ENCODE peak calls at places on chromosome 10, in four cellular contexts. N is lower lobe of right lung, H is WTC11, U is endothelial cell of umbilical vein. Z is an unnamed sample.
A peak's percentile ranks its signal among the peaks of the same experiment; 100 is the strongest.

GRCh38 chr10:86659161-86659691 is 4.9 kb downstream of the OPN4 start:
- DNase-seq in H (peak; percentile 7), N (peak; percentile 37), U (no peak), Z (no peak)

GRCh38 chr10:102121739-102122372 is 1.7 kb upstream of the LDB1 start:
- DNase-seq in H (peak; percentile 51), N (no peak), U (no peak), Z (no peak)

GRCh38 chr10:27601937-27602538 is 97.9 kb downstream of the RAB18 start:
- DNase-seq in U (no peak), H (no peak), N (no peak), Z (no peak)

GRCh38 chr10:98258683-98259454 is 9.1 kb downstream of the LOXL4 start:
- DNase-seq in N (no peak), H (no peak), U (no peak), Z (peak; percentile 56)

GRCh38 chr10:116961305-116962251 is 43.4 kb downstream of the SHTN1 start:
- DNase-seq in N (no peak), U (no peak), H (no peak), Z (no peak)

GRCh38 chr10:817371-817770 is 114.1 kb downstream of the LARP4B start:
- DNase-seq in N (no peak), U (no peak), H (no peak), Z (no peak)

GRCh38 chr10:106612381-106612780 is 552.1 kb downstream of the SORCS1 start:
- DNase-seq in N (no peak), U (no peak), H (no peak), Z (no peak)

GRCh38 chr10:127243490-127244272 is 47.3 kb upstream of the INSYN2A start:
- DNase-seq in N (no peak), H (peak; percentile 79), U (peak; percentile 58), Z (no peak)

GRCh38 chr10:93722550-93722949 is 20.2 kb upstream of the FRA10AC1 start:
- DNase-seq in H (no peak), U (no peak), N (no peak), Z (no peak)

GRCh38 chr10:24162236-24162635 is 46.7 kb upstream of the KIAA1217 start:
- DNase-seq in H (no peak), U (no peak), N (no peak), Z (no peak)

GRCh38 chr10:124589491-124590006 is 127.9 kb downstream of the LHPP start:
- DNase-seq in N (no peak), U (no peak), H (no peak), Z (no peak)

GRCh38 chr10:104123397-104123796 is 1.4 kb downstream of the SFR1 start:
- DNase-seq in H (no peak), N (no peak), U (peak; percentile 46), Z (no peak)
- TF ChIP-seq CTCF in H (no peak), N (peak; percentile 15), U (peak; percentile 19), Z (peak; percentile 52)

GRCh38 chr10:72044417-72045041 is 43.8 kb downstream of the SPOCK2 start:
- DNase-seq in H (no peak), N (no peak), U (peak; percentile 52), Z (no peak)
- TF ChIP-seq CTCF in H (no peak), N (peak; percentile 43), U (peak; percentile 79), Z (peak; percentile 50)

DNA sequence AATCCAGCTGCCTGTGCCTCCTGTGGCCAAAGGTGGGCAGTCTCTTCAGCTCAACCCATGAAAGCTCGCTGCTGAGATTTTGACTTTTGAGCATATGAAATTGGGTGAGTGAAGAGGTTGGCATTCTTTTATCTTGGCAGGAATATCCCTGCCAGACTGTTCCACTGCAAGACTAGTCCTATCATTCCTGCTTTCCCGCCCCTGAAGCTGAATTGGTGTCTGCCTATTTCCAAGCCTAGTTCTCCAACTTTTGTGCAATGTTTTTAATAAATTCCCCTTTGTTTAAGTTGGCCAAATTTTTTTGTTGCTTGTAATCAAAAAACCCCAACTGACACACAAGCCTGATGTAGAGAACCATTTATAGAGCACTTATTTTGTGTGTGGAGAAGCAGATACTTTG is 34.8 kb upstream of the BICC1 start:
- DNase-seq in H (no peak), U (no peak), N (no peak), Z (no peak)
- TF ChIP-seq CTCF in H (no peak), U (no peak), N (no peak), Z (no peak)

DNA sequence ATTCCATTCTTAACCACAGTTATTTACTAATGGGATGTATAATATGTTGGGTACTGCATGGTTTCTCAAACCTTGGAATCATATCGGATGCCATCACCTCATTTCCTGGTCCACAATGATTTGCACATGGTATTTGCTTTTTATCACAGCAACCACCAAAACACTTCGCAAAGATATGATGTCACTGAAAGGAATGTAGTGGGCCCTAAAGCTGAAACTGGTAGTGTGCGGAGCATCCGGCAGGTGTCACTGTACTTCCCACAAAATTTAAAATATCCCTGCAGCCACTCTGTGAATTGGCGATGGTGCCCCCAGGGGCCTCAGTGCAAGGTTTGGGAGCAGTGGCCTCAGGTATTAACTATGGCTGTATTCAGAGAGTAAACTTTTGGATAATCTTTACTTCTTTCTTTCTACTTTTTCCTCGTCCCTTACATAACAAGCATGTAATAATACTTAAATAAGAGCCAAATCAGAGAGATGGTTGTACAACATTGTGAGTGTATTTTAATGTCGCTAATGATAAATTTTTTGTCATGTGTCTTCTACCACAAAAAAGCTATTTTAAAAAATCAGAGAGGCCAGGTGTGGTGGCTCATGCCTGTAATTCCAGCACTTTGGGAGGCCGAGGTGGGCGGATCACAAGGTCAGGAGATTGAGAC is 66.2 kb downstream of the FAM241B start:
- DNase-seq in U (peak; percentile 70), H (peak; percentile 58), N (no peak), Z (no peak)
- TF ChIP-seq CTCF in U (peak; percentile 60), H (peak; percentile 33), N (peak; percentile 67), Z (peak; percentile 80)

DNA sequence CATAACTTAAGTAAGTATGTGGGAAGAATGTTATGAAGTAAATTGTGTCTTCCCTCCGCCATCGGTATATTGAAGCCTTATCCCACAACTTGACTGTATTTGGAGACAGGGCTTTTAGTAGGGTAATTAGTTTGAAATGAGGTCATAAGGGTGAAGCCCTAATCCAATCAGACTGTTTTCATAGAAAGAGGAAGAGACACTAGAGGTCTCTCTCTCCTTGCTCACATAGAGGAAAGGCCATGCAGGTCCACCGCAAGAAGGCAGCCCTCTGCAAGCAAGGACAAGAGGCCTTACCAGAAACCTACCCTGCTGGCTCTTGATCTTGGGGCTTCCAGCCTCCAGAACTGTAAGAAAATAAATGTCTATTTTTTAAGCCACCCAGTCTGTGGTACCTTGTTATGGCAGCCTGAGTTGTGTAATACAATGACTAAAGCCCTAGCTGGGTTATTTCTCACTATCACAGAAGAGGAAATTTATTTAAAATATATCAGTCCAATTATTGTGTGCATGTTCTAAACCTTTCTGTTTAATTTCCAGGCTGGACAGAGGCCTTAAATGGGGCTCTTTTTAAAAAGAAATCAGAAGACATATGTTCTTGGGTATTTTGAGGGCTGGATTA is 12.7 kb upstream of the TMEM26 start:
- DNase-seq in N (no peak), U (no peak), H (peak; percentile 23), Z (no peak)
- TF ChIP-seq CTCF in N (no peak), U (no peak), H (no peak), Z (no peak)

DNA sequence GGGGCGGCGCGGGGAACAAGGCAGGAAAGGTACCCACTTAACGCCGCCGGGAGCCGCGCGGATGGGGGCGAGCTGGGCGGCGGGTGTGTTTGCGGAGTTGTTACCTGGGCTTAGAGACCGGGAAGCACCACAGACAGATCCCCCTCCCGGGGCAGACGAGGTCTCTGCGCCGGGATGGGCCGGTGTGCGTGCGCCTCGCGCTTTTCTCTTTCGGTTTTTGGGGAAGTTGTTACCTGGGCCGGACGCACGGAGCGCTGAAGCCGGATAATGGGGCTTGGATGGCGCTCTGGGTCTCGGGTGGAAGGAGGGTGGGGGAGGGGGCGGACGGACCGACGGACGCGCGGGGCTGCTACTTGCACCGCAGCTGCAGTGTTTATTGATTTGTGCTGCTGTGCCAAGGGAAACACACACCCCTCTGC is 1.2 kb downstream of the ZEB1 start:
- DNase-seq in H (peak; percentile 50), N (peak; percentile 60), U (no peak), Z (peak; percentile 66)
- TF ChIP-seq CTCF in H (no peak), N (no peak), U (no peak), Z (no peak)

GRCh38 chr10:80168679-80169380 is 36.3 kb downstream of the PLAC9 start:
- DNase-seq in U (no peak), N (no peak), H (peak; percentile 58), Z (no peak)
- TF ChIP-seq CTCF in U (peak; percentile 45), N (peak; percentile 20), H (peak; percentile 54), Z (peak; percentile 38)

DNA sequence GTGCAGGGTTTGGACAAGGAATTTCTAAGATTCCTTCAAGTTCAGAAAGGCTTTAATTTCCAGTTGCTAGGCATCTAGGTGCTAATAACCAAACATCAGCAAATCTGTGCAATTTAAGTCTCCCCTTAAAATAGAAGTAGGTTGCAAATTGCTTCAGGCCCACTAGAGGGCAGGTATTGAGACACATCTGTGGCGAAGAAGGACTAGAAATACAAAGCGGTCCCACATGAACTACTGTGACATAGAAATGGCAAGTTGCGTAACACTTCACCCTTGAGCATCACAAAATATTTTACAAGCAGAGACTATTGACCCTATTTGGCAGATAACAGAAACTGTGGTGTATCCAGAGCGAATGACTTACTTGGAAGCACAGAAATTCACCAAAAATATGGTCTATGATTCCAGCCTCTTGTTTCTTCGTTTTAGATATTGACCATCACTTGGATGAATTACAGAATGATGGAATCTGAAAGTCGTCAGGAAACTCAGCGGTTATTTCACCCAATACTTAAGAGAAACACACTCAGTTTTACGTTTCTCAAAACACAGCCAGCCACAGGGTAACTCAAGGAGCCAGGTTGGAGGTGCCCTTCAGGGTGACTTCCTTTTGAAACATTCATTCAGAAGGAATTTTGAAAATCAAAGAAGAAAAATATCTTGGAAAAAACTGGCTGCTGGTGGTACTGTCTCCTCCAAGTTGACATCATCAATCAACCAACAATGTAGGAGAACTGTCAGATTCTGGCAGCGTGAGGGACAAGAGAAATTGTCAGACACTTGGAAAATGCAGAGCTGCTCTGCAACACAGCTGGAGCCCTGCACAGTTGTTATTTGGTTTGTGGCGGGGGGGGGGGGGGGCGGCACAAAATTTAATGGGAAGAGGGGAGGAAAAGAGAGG is 256.3 kb upstream of the MINDY3 start:
- DNase-seq in H (peak; percentile 14), U (peak; percentile 33), N (no peak), Z (no peak)
- TF ChIP-seq CTCF in H (peak; percentile 57), U (peak; percentile 38), N (peak; percentile 25), Z (peak; percentile 79)

DNA sequence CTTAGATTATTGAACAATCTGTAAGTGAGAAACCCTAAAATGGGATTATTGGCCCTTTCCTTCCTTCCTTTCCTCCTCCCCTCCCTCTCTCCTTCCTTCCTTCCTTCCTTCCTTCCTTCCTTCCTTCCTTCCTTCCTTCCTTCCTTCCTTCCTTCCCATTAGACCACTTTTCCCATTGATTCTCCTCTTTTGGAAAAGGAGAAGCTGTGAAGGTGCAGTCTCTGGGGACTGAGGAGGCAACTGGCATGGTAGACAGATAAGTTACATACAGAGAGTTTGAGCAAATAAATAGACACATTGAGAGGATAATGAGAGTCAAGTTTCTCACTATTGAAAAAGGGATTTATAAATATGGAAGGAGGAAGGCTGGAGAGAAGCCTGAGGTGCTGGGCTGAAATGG is 45.0 kb upstream of the CCDC7 start:
- DNase-seq in H (no peak), U (no peak), N (no peak), Z (no peak)
- TF ChIP-seq CTCF in H (no peak), U (no peak), N (no peak), Z (no peak)

DNA sequence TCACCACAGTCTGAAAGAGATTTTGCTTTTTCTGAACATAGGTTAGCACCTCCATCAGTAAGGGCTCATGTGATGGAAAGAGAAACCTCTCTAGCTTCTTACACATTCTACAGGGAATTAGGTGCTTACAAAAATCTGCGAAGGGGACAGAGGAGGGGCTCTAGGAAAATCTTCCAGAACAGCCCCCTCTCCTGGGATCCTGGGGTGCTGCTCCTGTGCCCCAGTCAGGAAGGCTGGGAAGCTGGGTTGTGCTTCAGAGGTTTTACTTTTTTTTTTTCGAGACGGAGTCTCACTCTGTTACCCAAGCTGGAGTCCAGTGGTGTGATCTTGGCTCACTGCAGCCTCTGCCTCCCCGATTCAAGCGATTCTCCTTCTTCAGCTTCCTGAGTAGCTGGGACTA is 7.5 kb upstream of the FAM171A1 start:
- DNase-seq in H (peak; percentile 38), U (no peak), N (no peak), Z (no peak)
- TF ChIP-seq CTCF in H (no peak), U (no peak), N (no peak), Z (no peak)

Z was measured in type B pancreatic cell.